ENCODE peak calls at places on chromosome 6, in seven cellular contexts. One of them, this sample, is unnamed.

GRCh38 chr6:121615493-121615892 is 180.0 kb downstream of the GJA1 start:
- DNase-seq in cardiac muscle cell: no peak
- DNase-seq in WTC11: peak; percentile 15
- DNase-seq in astrocyte: no peak
- DNase-seq in prostate gland: no peak
- DNase-seq in germinal center: no peak
- DNase-seq in effector CD4-positive, alpha-beta T cell: no peak
- DNase-seq in this sample: no peak

GRCh38 chr6:28864321-28864923 is 59.4 kb downstream of the TRIM27 start:
- DNase-seq in cardiac muscle cell: no peak
- DNase-seq in WTC11: no peak
- DNase-seq in astrocyte: no peak
- DNase-seq in prostate gland: peak; percentile 78
- DNase-seq in germinal center: no peak
- DNase-seq in effector CD4-positive, alpha-beta T cell: no peak
- DNase-seq in this sample: no peak

GRCh38 chr6:45930419-45931059 is 85.1 kb downstream of the CLIC5 start:
- DNase-seq in cardiac muscle cell: peak; percentile 81
- DNase-seq in WTC11: peak; percentile 77
- DNase-seq in astrocyte: peak; percentile 20
- DNase-seq in prostate gland: peak; percentile 51
- DNase-seq in germinal center: peak; percentile 62
- DNase-seq in effector CD4-positive, alpha-beta T cell: peak; percentile 33
- DNase-seq in this sample: no peak

GRCh38 chr6:82057846-82058554 is 189.5 kb downstream of the IBTK start:
- DNase-seq in cardiac muscle cell: peak; percentile 79
- DNase-seq in WTC11: no peak
- DNase-seq in astrocyte: peak; percentile 48
- DNase-seq in prostate gland: no peak
- DNase-seq in germinal center: no peak
- DNase-seq in effector CD4-positive, alpha-beta T cell: no peak
- DNase-seq in this sample: no peak

GRCh38 chr6:169026175-169026574 is 227.5 kb downstream of the THBS2 start:
- DNase-seq in cardiac muscle cell: no peak
- DNase-seq in WTC11: no peak
- DNase-seq in astrocyte: no peak
- DNase-seq in prostate gland: no peak
- DNase-seq in germinal center: no peak
- DNase-seq in effector CD4-positive, alpha-beta T cell: no peak
- DNase-seq in this sample: no peak

GRCh38 chr6:105995403-105995699 is 90.8 kb upstream of the PRDM1 start:
- DNase-seq in cardiac muscle cell: no peak
- DNase-seq in WTC11: no peak
- DNase-seq in astrocyte: no peak
- DNase-seq in prostate gland: no peak
- DNase-seq in germinal center: no peak
- DNase-seq in effector CD4-positive, alpha-beta T cell: no peak
- DNase-seq in this sample: no peak

GRCh38 chr6:164927288-164928040 is 381.9 kb downstream of the C6orf118 start:
- DNase-seq in cardiac muscle cell: peak; percentile 70
- DNase-seq in WTC11: peak; percentile 80
- DNase-seq in astrocyte: peak; percentile 14
- DNase-seq in prostate gland: peak; percentile 46
- DNase-seq in germinal center: peak; percentile 34
- DNase-seq in effector CD4-positive, alpha-beta T cell: peak; percentile 29
- DNase-seq in this sample: no peak

GRCh38 chr6:100186552-100186951 is 192.5 kb upstream of the MCHR2 start:
- DNase-seq in cardiac muscle cell: no peak
- DNase-seq in WTC11: no peak
- DNase-seq in astrocyte: peak; percentile 66
- DNase-seq in prostate gland: no peak
- DNase-seq in germinal center: no peak
- DNase-seq in effector CD4-positive, alpha-beta T cell: no peak
- DNase-seq in this sample: no peak

GRCh38 chr6:68427630-68428029 is 207.5 kb upstream of the ADGRB3 start:
- DNase-seq in cardiac muscle cell: no peak
- DNase-seq in WTC11: no peak
- DNase-seq in astrocyte: peak; percentile 68
- DNase-seq in prostate gland: no peak
- DNase-seq in germinal center: no peak
- DNase-seq in effector CD4-positive, alpha-beta T cell: no peak
- DNase-seq in this sample: no peak

GRCh38 chr6:41917528-41917927 is 3.4 kb downstream of the MED20 start:
- DNase-seq in cardiac muscle cell: peak; percentile 91
- DNase-seq in WTC11: no peak
- DNase-seq in astrocyte: peak; percentile 94
- DNase-seq in prostate gland: no peak
- DNase-seq in germinal center: no peak
- DNase-seq in effector CD4-positive, alpha-beta T cell: no peak
- DNase-seq in this sample: no peak

GRCh38 chr6:90575267-90575666 is 11.6 kb downstream of the MAP3K7 start:
- DNase-seq in cardiac muscle cell: no peak
- DNase-seq in WTC11: no peak
- DNase-seq in astrocyte: no peak
- DNase-seq in prostate gland: no peak
- DNase-seq in germinal center: no peak
- DNase-seq in effector CD4-positive, alpha-beta T cell: no peak
- DNase-seq in this sample: no peak

GRCh38 chr6:161546632-161547031 is 272.8 kb upstream of the AGPAT4 start:
- DNase-seq in cardiac muscle cell: no peak
- DNase-seq in WTC11: no peak
- DNase-seq in astrocyte: no peak
- DNase-seq in prostate gland: no peak
- DNase-seq in germinal center: no peak
- DNase-seq in effector CD4-positive, alpha-beta T cell: no peak
- DNase-seq in this sample: no peak

GRCh38 chr6:136566007-136566487 is 15.8 kb upstream of the MAP7 start:
- DNase-seq in cardiac muscle cell: no peak
- DNase-seq in WTC11: no peak
- DNase-seq in astrocyte: no peak
- DNase-seq in prostate gland: peak; percentile 67
- DNase-seq in germinal center: peak; percentile 4
- DNase-seq in effector CD4-positive, alpha-beta T cell: no peak
- DNase-seq in this sample: no peak

GRCh38 chr6:13830803-13831202 is 16.4 kb upstream of the MCUR1 start:
- DNase-seq in cardiac muscle cell: no peak
- DNase-seq in WTC11: no peak
- DNase-seq in astrocyte: no peak
- DNase-seq in prostate gland: no peak
- DNase-seq in germinal center: no peak
- DNase-seq in effector CD4-positive, alpha-beta T cell: no peak
- DNase-seq in this sample: no peak

GRCh38 chr6:37827603-37828265 is 8.2 kb downstream of the ZFAND3 start:
- DNase-seq in cardiac muscle cell: peak; percentile 38
- DNase-seq in WTC11: no peak
- DNase-seq in astrocyte: no peak
- DNase-seq in prostate gland: no peak
- DNase-seq in germinal center: no peak
- DNase-seq in effector CD4-positive, alpha-beta T cell: no peak
- DNase-seq in this sample: no peak

This sample was measured in chondrocyte.